ENCODE peak calls at places on chromosome 21, in ten cellular contexts. K is CD4-positive, alpha-beta T cell; I is choroid plexus epithelial cell; X is GM12865; N is WTC11; Y is GM13976; H is astrocyte of the cerebellum; P is endothelial cell; C is endothelial cell of umbilical vein; R is left ventricle myocardium inferior. F is an unnamed sample.

GRCh38 chr21:45129231-45129923 is 55.0 kb downstream of the ADARB1 start:
- DNase-seq in Y (no peak), X (no peak), N (no peak), C (peak; percentile 49), I (no peak), R (peak; percentile 53), H (no peak), K (no peak), P (no peak), F (no peak)

GRCh38 chr21:46191257-46191685 is 7.0 kb upstream of the SPATC1L start:
- DNase-seq in C (peak; percentile 66), P (no peak), X (no peak), R (no peak), Y (no peak), N (no peak), H (peak; percentile 68), K (no peak), I (peak; percentile 93), F (peak; percentile 29)

GRCh38 chr21:41091561-41091960 is 76.4 kb upstream of the BACE2 start:
- DNase-seq in I (no peak), X (no peak), P (no peak), R (no peak), N (no peak), Y (no peak), K (no peak), H (no peak), C (no peak), F (no peak)

GRCh38 chr21:45494135-45494850 is 47.9 kb downstream of the SLC19A1 start:
- DNase-seq in P (no peak), R (no peak), K (no peak), Y (no peak), H (no peak), C (no peak), N (no peak), I (no peak), X (no peak), F (no peak)

GRCh38 chr21:41045534-41046268 is 122.3 kb upstream of the BACE2 start:
- DNase-seq in Y (no peak), X (peak; percentile 1), N (peak; percentile 76), K (no peak), H (no peak), R (no peak), C (no peak), I (no peak), P (peak; percentile 45), F (no peak)

GRCh38 chr21:27062441-27062840 is 95.6 kb upstream of the ADAMTS5 start:
- DNase-seq in R (no peak), X (no peak), H (no peak), C (no peak), N (no peak), Y (no peak), I (no peak), P (no peak), K (no peak), F (no peak)

GRCh38 chr21:46518983-46519583 is 60.4 kb downstream of the DIP2A start:
- DNase-seq in X (no peak), I (peak; percentile 16), N (no peak), C (no peak), K (no peak), R (no peak), Y (no peak), P (no peak), H (no peak), F (no peak)

GRCh38 chr21:46374761-46375389 is 50.9 kb downstream of the PCNT start:
- DNase-seq in N (no peak), K (no peak), I (no peak), Y (no peak), C (no peak), H (no peak), X (no peak), R (no peak), P (no peak), F (no peak)

GRCh38 chr21:15174923-15175322 is 110.1 kb upstream of the NRIP1 start:
- DNase-seq in H (no peak), P (no peak), K (no peak), I (no peak), C (no peak), X (no peak), Y (no peak), N (no peak), R (no peak), F (no peak)

GRCh38 chr21:29434081-29434480 is 135.4 kb downstream of the BACH1 start:
- DNase-seq in Y (no peak), R (no peak), I (peak; percentile 21), H (no peak), K (no peak), P (no peak), X (no peak), C (no peak), N (no peak), F (no peak)

GRCh38 chr21:22223385-22223784 is 1225.2 kb downstream of the NCAM2 start:
- DNase-seq in P (no peak), Y (no peak), R (no peak), K (no peak), I (peak; percentile 2), N (no peak), H (no peak), X (peak; percentile 9), C (no peak), F (no peak)

DNA sequence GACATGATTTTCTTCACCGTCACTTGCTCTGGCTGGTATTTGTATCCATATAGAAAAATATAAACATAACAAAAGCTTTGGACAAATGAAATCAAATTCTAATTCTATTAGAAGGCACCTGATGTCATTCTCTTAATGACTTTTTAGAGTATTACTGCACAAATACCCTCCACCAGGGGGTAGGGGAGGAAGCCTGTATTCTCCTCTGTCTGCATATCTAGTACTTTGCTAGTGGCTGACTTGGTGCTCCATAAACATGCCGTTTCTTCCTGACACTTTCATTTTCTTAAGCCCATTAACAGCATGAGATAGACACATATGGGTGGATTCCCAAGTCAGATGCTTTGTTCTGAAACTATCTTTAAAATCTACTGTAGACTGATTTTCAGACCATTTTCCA is 20.6 kb upstream of the KCNJ15 start:
- DNase-seq in X (no peak), Y (no peak), C (no peak), P (no peak), H (no peak), R (no peak), N (no peak), K (no peak), I (peak; percentile 53), F (no peak)
- TF ChIP-seq CTCF in X (no peak), Y (no peak), C (no peak), P (no peak), H (peak; percentile 26), R (no peak), N (no peak), K (no peak), I (peak; percentile 54), F (no peak)

GRCh38 chr21:39168800-39169199 is 14.5 kb downstream of the PSMG1 start:
- DNase-seq in Y (no peak), P (no peak), X (no peak), K (no peak), H (no peak), N (no peak), C (no peak), I (no peak), R (no peak), F (no peak)

GRCh38 chr21:39175154-39175553 is 8.1 kb downstream of the PSMG1 start:
- DNase-seq in H (no peak), K (no peak), P (no peak), N (no peak), C (peak; percentile 44), X (no peak), Y (no peak), I (peak; percentile 42), R (no peak), F (no peak)

GRCh38 chr21:39173999-39174398 is 9.3 kb downstream of the PSMG1 start:
- DNase-seq in Y (no peak), N (no peak), C (no peak), I (no peak), H (no peak), R (no peak), K (no peak), P (no peak), X (no peak), F (no peak)

GRCh38 chr21:39164523-39164922 is 18.7 kb downstream of the PSMG1 start:
- DNase-seq in R (no peak), H (no peak), N (no peak), P (no peak), Y (no peak), C (no peak), I (no peak), X (no peak), K (no peak), F (no peak)

GRCh38 chr21:39169906-39170305 is 13.3 kb downstream of the PSMG1 start:
- DNase-seq in K (no peak), C (no peak), N (no peak), R (no peak), H (no peak), I (no peak), Y (no peak), P (no peak), X (no peak), F (no peak)
- TF ChIP-seq CTCF in K (no peak), C (no peak), N (no peak), R (no peak), H (no peak), I (no peak), Y (no peak), P (no peak), X (no peak), F (no peak)

GRCh38 chr21:35529141-35529863 is 480.2 kb upstream of the RUNX1 start:
- DNase-seq in R (no peak), X (peak; percentile 43), I (peak; percentile 86), H (no peak), N (no peak), C (no peak), Y (peak; percentile 50), P (no peak), K (no peak), F (no peak)

GRCh38 chr21:35530726-35531125 is 481.6 kb upstream of the RUNX1 start:
- DNase-seq in H (no peak), C (no peak), P (no peak), N (no peak), I (no peak), Y (no peak), K (no peak), X (no peak), R (no peak), F (no peak)

GRCh38 chr21:35527358-35527757 is 478.3 kb upstream of the RUNX1 start:
- DNase-seq in Y (no peak), R (no peak), X (no peak), H (no peak), I (no peak), N (no peak), K (no peak), P (no peak), C (no peak), F (no peak)

GRCh38 chr21:35525443-35525842 is 476.3 kb upstream of the RUNX1 start:
- DNase-seq in C (no peak), P (no peak), Y (no peak), N (no peak), X (no peak), I (no peak), K (no peak), H (no peak), R (no peak), F (no peak)

GRCh38 chr21:35528109-35529042 is 479.3 kb upstream of the RUNX1 start:
- DNase-seq in K (peak; percentile 44), N (no peak), I (peak; percentile 19), P (no peak), H (no peak), X (peak; percentile 55), C (no peak), R (peak; percentile 15), Y (peak; percentile 39), F (no peak)
- TF ChIP-seq CTCF in K (no peak), N (no peak), I (no peak), P (no peak), H (no peak), X (no peak), C (no peak), R (no peak), Y (no peak), F (no peak)

GRCh38 chr21:44013380-44014088 is 1.4 kb downstream of the TRAPPC10 start:
- DNase-seq in C (peak; percentile 37), P (peak; percentile 20), I (peak; percentile 48), Y (no peak), X (peak; percentile 74), H (no peak), N (no peak), R (no peak), K (peak; percentile 11), F (no peak)
- TF ChIP-seq CTCF in C (no peak), P (no peak), I (peak; percentile 26), Y (no peak), X (no peak), H (no peak), N (no peak), R (no peak), K (no peak), F (no peak)